ENCODE peak calls at places on chromosome 4, in ten cellular contexts. Z is NB4; H is OCI-LY7; U is activated CD8-positive, alpha-beta T cell treated with anti-CD3 and anti-CD28 coated beads for 36 hours; D is suprapubic skin; I is psoas muscle; W is nephron progenitor cell; V is AG09309; Q is Calu3; R is Peyer's patch. M is an unnamed sample.

GRCh38 chr4:167233523-167234387 is 539 bp downstream of the SPOCK3 start:
- DNase-seq in Z (no peak), H (no peak), U (peak), D (no peak), I (no peak), W (peak), V (no peak), Q (peak), R (no peak), M (peak)

GRCh38 chr4:1204828-1205591 is 32.6 kb upstream of the SPON2 start:
- DNase-seq in Z (no peak), H (no peak), U (peak), D (peak), I (peak), W (no peak), V (no peak), Q (peak), R (peak), M (no peak)

GRCh38 chr4:118279920-118280432 is 72.8 kb downstream of the PRSS12 start:
- DNase-seq in Z (peak), H (peak), U (no peak), D (no peak), I (no peak), W (no peak), V (no peak), Q (no peak), R (no peak), M (no peak)

GRCh38 chr4:101346312-101346561 is 1.1 kb downstream of the PPP3CA start:
- DNase-seq in Z (peak), H (peak), U (no peak), D (no peak), I (no peak), W (no peak), V (no peak), Q (no peak), R (peak), M (peak)

GRCh38 chr4:10112658-10113284 is 3.8 kb downstream of the WDR1 start:
- DNase-seq in Z (no peak), H (no peak), U (no peak), D (no peak), I (no peak), W (no peak), V (no peak), Q (no peak), R (no peak), M (no peak)

GRCh38 chr4:48906283-48907173 is at the start of gene OCIAD2:
- DNase-seq in Z (peak), H (peak), U (peak), D (peak), I (peak), W (peak), V (no peak), Q (peak), R (peak), M (peak)

GRCh38 chr4:145098675-145099037 is 545 bp downstream of the ABCE1 start:
- DNase-seq in Z (peak), H (no peak), U (peak), D (no peak), I (no peak), W (no peak), V (no peak), Q (peak), R (peak), M (peak)

GRCh38 chr4:3745886-3746656 is 20.1 kb upstream of the ADRA2C start:
- DNase-seq in Z (no peak), H (no peak), U (no peak), D (no peak), I (peak), W (no peak), V (no peak), Q (no peak), R (no peak), M (no peak)

GRCh38 chr4:185464184-185464583 is 7.3 kb downstream of the CCDC110 start:
- DNase-seq in Z (no peak), H (no peak), U (no peak), D (no peak), I (no peak), W (no peak), V (no peak), Q (no peak), R (no peak), M (no peak)

GRCh38 chr4:37524267-37524666 is 161.9 kb downstream of the RELL1 start:
- DNase-seq in Z (no peak), H (no peak), U (no peak), D (no peak), I (no peak), W (no peak), V (no peak), Q (no peak), R (no peak), M (no peak)

GRCh38 chr4:83179205-83179604 is 64.7 kb upstream of the PLAC8 start:
- DNase-seq in Z (no peak), H (no peak), U (no peak), D (no peak), I (no peak), W (no peak), V (no peak), Q (no peak), R (no peak), M (no peak)

GRCh38 chr4:75930152-75930551 is 10.7 kb downstream of the NAAA start:
- DNase-seq in Z (no peak), H (no peak), U (no peak), D (no peak), I (no peak), W (no peak), V (no peak), Q (no peak), R (no peak), M (no peak)

GRCh38 chr4:182888894-182889293 is 28.3 kb downstream of the DCTD start:
- DNase-seq in Z (no peak), H (no peak), U (no peak), D (no peak), I (no peak), W (no peak), V (no peak), Q (no peak), R (no peak), M (no peak)

GRCh38 chr4:8227201-8227770 is 28.2 kb downstream of the SH3TC1 start:
- DNase-seq in Z (no peak), H (no peak), U (no peak), D (no peak), I (no peak), W (no peak), V (no peak), Q (no peak), R (no peak), M (no peak)

GRCh38 chr4:105979506-105979905 is 84.2 kb downstream of the NPNT start:
- DNase-seq in Z (no peak), H (no peak), U (no peak), D (no peak), I (no peak), W (no peak), V (no peak), Q (no peak), R (no peak), M (no peak)

GRCh38 chr4:23290656-23291055 is 597.9 kb downstream of the GBA3 start:
- DNase-seq in Z (no peak), H (no peak), U (no peak), D (no peak), I (no peak), W (no peak), V (no peak), Q (no peak), R (no peak), M (no peak)

GRCh38 chr4:164169591-164169990 is 584.3 kb upstream of the SMIM31 start:
- DNase-seq in Z (no peak), H (no peak), U (no peak), D (no peak), I (no peak), W (no peak), V (no peak), Q (no peak), R (no peak), M (no peak)

GRCh38 chr4:177441061-177441802 is 1.0 kb downstream of the AGA start:
- DNase-seq in Z (peak), H (peak), U (peak), D (no peak), I (no peak), W (no peak), V (no peak), Q (peak), R (peak), M (peak)

GRCh38 chr4:110020139-110020538 is 107.5 kb downstream of the EGF start:
- DNase-seq in Z (no peak), H (no peak), U (no peak), D (no peak), I (no peak), W (no peak), V (no peak), Q (no peak), R (no peak), M (no peak)

GRCh38 chr4:13705521-13706035 is 78.1 kb upstream of the BOD1L1 start:
- DNase-seq in Z (no peak), H (no peak), U (no peak), D (peak), I (no peak), W (no peak), V (no peak), Q (peak), R (no peak), M (no peak)

GRCh38 chr4:19030048-19030447 is 1008.5 kb upstream of the LCORL start:
- DNase-seq in Z (no peak), H (no peak), U (no peak), D (no peak), I (no peak), W (no peak), V (no peak), Q (no peak), R (no peak), M (no peak)

GRCh38 chr4:4555916-4556315 is 14.1 kb upstream of the STX18 start:
- DNase-seq in Z (no peak), H (no peak), U (no peak), D (no peak), I (no peak), W (no peak), V (peak), Q (no peak), R (no peak), M (no peak)

GRCh38 chr4:89077806-89078205 is 20.8 kb upstream of the FAM13A start:
- DNase-seq in Z (no peak), H (no peak), U (no peak), D (no peak), I (no peak), W (no peak), V (no peak), Q (no peak), R (no peak), M (no peak)

GRCh38 chr4:1570291-1571164 is 113.6 kb downstream of the FAM53A start:
- DNase-seq in Z (no peak), H (no peak), U (no peak), D (peak), I (peak), W (peak), V (no peak), Q (no peak), R (no peak), M (no peak)

GRCh38 chr4:116055857-116056827 is 942.7 kb upstream of the NDST4 start:
- DNase-seq in Z (peak), H (peak), U (no peak), D (no peak), I (no peak), W (no peak), V (no peak), Q (no peak), R (no peak), M (peak)

GRCh38 chr4:159401791-159402380 is 299.0 kb downstream of the RAPGEF2 start:
- DNase-seq in Z (no peak), H (no peak), U (no peak), D (no peak), I (no peak), W (no peak), V (peak), Q (no peak), R (no peak), M (no peak)

GRCh38 chr4:61851126-61851525 is 651.0 kb downstream of the ADGRL3 start:
- DNase-seq in Z (no peak), H (no peak), U (no peak), D (no peak), I (no peak), W (no peak), V (no peak), Q (no peak), R (no peak), M (no peak)

GRCh38 chr4:41141910-41142309 is 72.4 kb downstream of the APBB2 start:
- DNase-seq in Z (no peak), H (no peak), U (no peak), D (no peak), I (no peak), W (no peak), V (peak), Q (no peak), R (no peak), M (no peak)

GRCh38 chr4:67751260-67751659 is 2.9 kb downstream of the GNRHR start:
- DNase-seq in Z (no peak), H (no peak), U (no peak), D (no peak), I (no peak), W (no peak), V (no peak), Q (no peak), R (no peak), M (no peak)

DNA sequence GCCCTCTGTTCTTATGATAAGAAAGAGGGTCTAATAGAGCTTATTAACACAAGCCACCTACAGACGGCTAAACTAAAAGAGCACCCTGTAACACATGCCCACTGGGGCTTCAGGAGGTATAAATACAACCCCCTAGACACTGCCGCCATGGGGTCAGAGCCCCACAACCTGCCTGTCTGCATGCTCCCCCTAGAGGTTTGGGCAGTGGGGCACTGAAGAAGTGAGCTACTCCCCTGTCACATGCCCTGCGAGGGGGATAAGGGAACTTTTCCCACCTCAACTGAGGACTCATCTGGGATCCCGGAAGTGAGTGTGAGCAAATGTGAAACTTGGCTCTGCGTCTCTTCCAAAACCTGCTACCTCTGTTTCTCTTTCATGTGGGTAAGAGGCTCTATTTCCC is 334.5 kb downstream of the ADAM29 start:
- DNase-seq in Z (peak), H (no peak), U (no peak), D (no peak), I (no peak), W (no peak), V (no peak), Q (no peak), R (no peak), M (no peak)
- TF ChIP-seq CTCF in Z (no peak), H (no peak), U (no peak), D (no peak), I (no peak), W (no peak), V (no peak), Q (no peak), R (no peak), M (peak)

GRCh38 chr4:25182941-25183340 is 22.7 kb upstream of the SEPSECS start:
- DNase-seq in Z (no peak), H (no peak), U (no peak), D (no peak), I (no peak), W (peak), V (no peak), Q (no peak), R (no peak), M (no peak)

GRCh38 chr4:25177147-25177546 is 16.9 kb upstream of the SEPSECS start:
- DNase-seq in Z (no peak), H (no peak), U (no peak), D (no peak), I (no peak), W (no peak), V (no peak), Q (no peak), R (no peak), M (no peak)

GRCh38 chr4:25184056-25184455 is 23.8 kb upstream of the SEPSECS start:
- DNase-seq in Z (no peak), H (no peak), U (no peak), D (no peak), I (no peak), W (no peak), V (no peak), Q (no peak), R (no peak), M (no peak)

GRCh38 chr4:25178838-25179261 is 18.6 kb upstream of the SEPSECS start:
- DNase-seq in Z (no peak), H (no peak), U (peak), D (no peak), I (no peak), W (no peak), V (no peak), Q (no peak), R (no peak), M (no peak)

GRCh38 chr4:25180524-25181131 is 20.4 kb upstream of the SEPSECS start:
- DNase-seq in Z (peak), H (peak), U (peak), D (no peak), I (no peak), W (peak), V (no peak), Q (peak), R (peak), M (peak)
- TF ChIP-seq CTCF in Z (peak), H (peak), U (peak), D (peak), I (peak), W (peak), V (peak), Q (peak), R (peak), M (peak)

DNA sequence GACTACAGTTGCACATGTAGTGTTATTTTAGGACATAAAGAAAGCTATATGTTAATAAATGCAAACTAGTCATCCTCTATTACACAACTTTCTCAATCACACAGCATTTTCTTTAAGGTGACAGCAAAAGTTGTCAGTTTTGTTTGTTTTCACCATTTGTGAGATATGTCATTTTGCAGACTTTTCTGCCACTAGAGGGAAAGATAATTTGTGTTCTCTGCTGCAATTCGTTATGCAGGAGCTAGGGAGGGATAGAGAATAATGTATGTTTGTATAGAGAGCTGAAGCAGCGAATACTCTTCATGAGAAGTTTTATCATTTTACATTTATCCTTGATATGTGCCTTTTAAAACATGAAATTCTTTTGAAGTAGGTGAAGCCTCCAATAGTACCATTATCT is 670.6 kb upstream of the ATOH1 start:
- DNase-seq in Z (peak), H (no peak), U (no peak), D (no peak), I (no peak), W (no peak), V (no peak), Q (no peak), R (no peak), M (no peak)
- TF ChIP-seq CTCF in Z (no peak), H (peak), U (no peak), D (no peak), I (no peak), W (no peak), V (no peak), Q (no peak), R (no peak), M (peak)

GRCh38 chr4:147570616-147571015 is 46.6 kb upstream of the TMEM184C start:
- DNase-seq in Z (no peak), H (no peak), U (no peak), D (no peak), I (no peak), W (no peak), V (no peak), Q (no peak), R (no peak), M (no peak)
- TF ChIP-seq CTCF in Z (no peak), H (no peak), U (no peak), D (no peak), I (no peak), W (no peak), V (peak), Q (no peak), R (no peak), M (no peak)

GRCh38 chr4:112514449-112515277 is 1.3 kb downstream of the NEUROG2 start:
- DNase-seq in Z (no peak), H (peak), U (peak), D (no peak), I (no peak), W (peak), V (no peak), Q (no peak), R (no peak), M (peak)
- TF ChIP-seq CTCF in Z (no peak), H (peak), U (no peak), D (no peak), I (no peak), W (no peak), V (no peak), Q (no peak), R (no peak), M (peak)

GRCh38 chr4:85051526-85051925 is 85.0 kb upstream of the WDFY3 start:
- DNase-seq in Z (no peak), H (no peak), U (no peak), D (no peak), I (no peak), W (no peak), V (no peak), Q (no peak), R (no peak), M (no peak)
- TF ChIP-seq CTCF in Z (no peak), H (no peak), U (no peak), D (no peak), I (no peak), W (no peak), V (no peak), Q (no peak), R (no peak), M (no peak)

GRCh38 chr4:120704529-120704928 is 218.0 kb downstream of the PRDM5 start:
- DNase-seq in Z (no peak), H (no peak), U (no peak), D (no peak), I (no peak), W (no peak), V (no peak), Q (no peak), R (no peak), M (no peak)

GRCh38 chr4:120714581-120714980 is 207.9 kb downstream of the PRDM5 start:
- DNase-seq in Z (no peak), H (no peak), U (no peak), D (no peak), I (no peak), W (no peak), V (no peak), Q (no peak), R (no peak), M (no peak)

DNA sequence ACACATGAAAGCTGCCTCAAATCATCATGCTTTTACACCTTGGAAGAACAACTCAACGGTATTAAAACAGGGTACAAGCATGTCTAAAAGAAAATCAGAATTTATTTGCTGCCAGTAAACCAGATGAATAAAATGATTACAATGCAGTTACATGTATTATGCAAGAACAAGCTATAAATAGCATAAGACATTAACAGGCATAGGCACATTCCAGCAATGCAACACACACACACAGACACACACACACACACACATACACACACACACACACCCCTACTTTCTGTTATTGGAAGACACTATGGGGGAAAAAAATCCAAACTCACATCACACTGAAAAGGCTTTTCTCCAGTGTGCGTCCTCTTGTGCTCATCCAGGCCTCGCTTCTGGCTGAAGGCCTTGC is 212.5 kb downstream of the PRDM5 start:
- DNase-seq in Z (no peak), H (no peak), U (no peak), D (no peak), I (no peak), W (no peak), V (peak), Q (no peak), R (no peak), M (no peak)
- TF ChIP-seq CTCF in Z (no peak), H (no peak), U (no peak), D (no peak), I (no peak), W (no peak), V (no peak), Q (no peak), R (no peak), M (no peak)